ENCODE peak calls at places on chromosomes 4 and X, in eight cellular contexts. One of them, this sample, is unnamed.

GRCh38 chr4:4560136-4560535 is 18.3 kb upstream of the STX18 start:
- DNase-seq in HFFc6: no peak
- DNase-seq in PC-3: no peak
- DNase-seq in fibroblast of mammary gland: no peak
- DNase-seq in fibroblast of the aortic adventitia: no peak
- DNase-seq in GM13977: no peak
- DNase-seq in tibial artery: no peak
- DNase-seq in HCT116: no peak
- DNase-seq in this sample: no peak

GRCh38 chr4:184907216-184907615 is 81.4 kb upstream of the ACSL1 start:
- DNase-seq in GM13977: no peak
- DNase-seq in fibroblast of the aortic adventitia: peak
- DNase-seq in HFFc6: no peak
- DNase-seq in PC-3: no peak
- DNase-seq in fibroblast of mammary gland: no peak
- DNase-seq in HCT116: no peak
- DNase-seq in tibial artery: no peak
- DNase-seq in this sample: no peak

GRCh38 chr4:177356921-177357320 is 47.2 kb downstream of the NEIL3 start:
- DNase-seq in HCT116: no peak
- DNase-seq in fibroblast of mammary gland: peak
- DNase-seq in GM13977: no peak
- DNase-seq in tibial artery: no peak
- DNase-seq in fibroblast of the aortic adventitia: no peak
- DNase-seq in HFFc6: no peak
- DNase-seq in PC-3: peak
- DNase-seq in this sample: no peak

GRCh38 chrX:30282527-30282926 is 26.7 kb downstream of the NR0B1 start:
- DNase-seq in HFFc6: no peak
- DNase-seq in fibroblast of the aortic adventitia: no peak
- DNase-seq in GM13977: no peak
- DNase-seq in fibroblast of mammary gland: peak
- DNase-seq in tibial artery: no peak
- DNase-seq in PC-3: peak
- DNase-seq in HCT116: no peak
- DNase-seq in this sample: no peak

GRCh38 chrX:47198026-47198686 is 4.5 kb downstream of the UBA1 start:
- DNase-seq in fibroblast of mammary gland: no peak
- DNase-seq in tibial artery: no peak
- DNase-seq in GM13977: no peak
- DNase-seq in HCT116: no peak
- DNase-seq in fibroblast of the aortic adventitia: peak
- DNase-seq in HFFc6: no peak
- DNase-seq in PC-3: no peak
- DNase-seq in this sample: no peak

GRCh38 chrX:134572816-134573682 is 85.2 kb downstream of the PLAC1 start:
- DNase-seq in fibroblast of mammary gland: peak
- DNase-seq in GM13977: no peak
- DNase-seq in fibroblast of the aortic adventitia: no peak
- DNase-seq in HCT116: peak
- DNase-seq in PC-3: peak
- DNase-seq in tibial artery: no peak
- DNase-seq in HFFc6: peak
- DNase-seq in this sample: no peak

GRCh38 chr4:85783483-85783882 is 308.5 kb downstream of the ARHGAP24 start:
- DNase-seq in GM13977: no peak
- DNase-seq in fibroblast of the aortic adventitia: peak
- DNase-seq in HCT116: no peak
- DNase-seq in HFFc6: peak
- DNase-seq in tibial artery: no peak
- DNase-seq in PC-3: peak
- DNase-seq in fibroblast of mammary gland: peak
- DNase-seq in this sample: no peak

GRCh38 chr4:94305468-94306225 is 37.0 kb downstream of the HPGDS start:
- DNase-seq in GM13977: no peak
- DNase-seq in HFFc6: no peak
- DNase-seq in fibroblast of mammary gland: no peak
- DNase-seq in PC-3: no peak
- DNase-seq in HCT116: no peak
- DNase-seq in fibroblast of the aortic adventitia: no peak
- DNase-seq in tibial artery: no peak
- DNase-seq in this sample: no peak

GRCh38 chr4:86653237-86653865 is 59.2 kb downstream of the PTPN13 start:
- DNase-seq in fibroblast of mammary gland: no peak
- DNase-seq in tibial artery: no peak
- DNase-seq in fibroblast of the aortic adventitia: no peak
- DNase-seq in HFFc6: no peak
- DNase-seq in PC-3: peak
- DNase-seq in GM13977: no peak
- DNase-seq in HCT116: peak
- DNase-seq in this sample: peak

GRCh38 chr4:2281575-2282343 is 19.9 kb upstream of the MXD4 start:
- DNase-seq in tibial artery: no peak
- DNase-seq in HCT116: no peak
- DNase-seq in GM13977: peak
- DNase-seq in fibroblast of mammary gland: no peak
- DNase-seq in HFFc6: no peak
- DNase-seq in PC-3: no peak
- DNase-seq in fibroblast of the aortic adventitia: no peak
- DNase-seq in this sample: peak

GRCh38 chr4:145481164-145481941 is at the start of gene SMAD1:
- DNase-seq in HFFc6: peak
- DNase-seq in HCT116: peak
- DNase-seq in GM13977: peak
- DNase-seq in fibroblast of the aortic adventitia: peak
- DNase-seq in fibroblast of mammary gland: peak
- DNase-seq in PC-3: peak
- DNase-seq in tibial artery: peak
- DNase-seq in this sample: peak

GRCh38 chr4:21885770-21886169 is 62.8 kb downstream of the KCNIP4 start:
- DNase-seq in PC-3: no peak
- DNase-seq in fibroblast of mammary gland: peak
- DNase-seq in fibroblast of the aortic adventitia: peak
- DNase-seq in tibial artery: no peak
- DNase-seq in HFFc6: no peak
- DNase-seq in GM13977: no peak
- DNase-seq in HCT116: no peak
- DNase-seq in this sample: no peak

GRCh38 chrX:150547511-150548115 is 20.8 kb upstream of the MTM1 start:
- DNase-seq in HFFc6: peak
- DNase-seq in tibial artery: peak
- DNase-seq in fibroblast of mammary gland: peak
- DNase-seq in fibroblast of the aortic adventitia: peak
- DNase-seq in GM13977: peak
- DNase-seq in PC-3: no peak
- DNase-seq in HCT116: no peak
- DNase-seq in this sample: peak

GRCh38 chr4:5979981-5980380 is 38.2 kb downstream of the C4orf50 start:
- DNase-seq in HCT116: peak
- DNase-seq in GM13977: no peak
- DNase-seq in PC-3: peak
- DNase-seq in HFFc6: no peak
- DNase-seq in fibroblast of mammary gland: peak
- DNase-seq in fibroblast of the aortic adventitia: no peak
- DNase-seq in tibial artery: peak
- DNase-seq in this sample: peak

GRCh38 chr4:5887361-5888221 is 5.3 kb downstream of the CRMP1 start:
- DNase-seq in fibroblast of mammary gland: no peak
- DNase-seq in GM13977: no peak
- DNase-seq in fibroblast of the aortic adventitia: no peak
- DNase-seq in HFFc6: no peak
- DNase-seq in PC-3: no peak
- DNase-seq in HCT116: no peak
- DNase-seq in tibial artery: no peak
- DNase-seq in this sample: peak

GRCh38 chr4:54585321-54586000 is 72.3 kb upstream of the KIT start:
- DNase-seq in tibial artery: no peak
- DNase-seq in fibroblast of mammary gland: peak
- DNase-seq in PC-3: peak
- DNase-seq in HCT116: no peak
- DNase-seq in GM13977: no peak
- DNase-seq in fibroblast of the aortic adventitia: peak
- DNase-seq in HFFc6: peak
- DNase-seq in this sample: no peak

DNA sequence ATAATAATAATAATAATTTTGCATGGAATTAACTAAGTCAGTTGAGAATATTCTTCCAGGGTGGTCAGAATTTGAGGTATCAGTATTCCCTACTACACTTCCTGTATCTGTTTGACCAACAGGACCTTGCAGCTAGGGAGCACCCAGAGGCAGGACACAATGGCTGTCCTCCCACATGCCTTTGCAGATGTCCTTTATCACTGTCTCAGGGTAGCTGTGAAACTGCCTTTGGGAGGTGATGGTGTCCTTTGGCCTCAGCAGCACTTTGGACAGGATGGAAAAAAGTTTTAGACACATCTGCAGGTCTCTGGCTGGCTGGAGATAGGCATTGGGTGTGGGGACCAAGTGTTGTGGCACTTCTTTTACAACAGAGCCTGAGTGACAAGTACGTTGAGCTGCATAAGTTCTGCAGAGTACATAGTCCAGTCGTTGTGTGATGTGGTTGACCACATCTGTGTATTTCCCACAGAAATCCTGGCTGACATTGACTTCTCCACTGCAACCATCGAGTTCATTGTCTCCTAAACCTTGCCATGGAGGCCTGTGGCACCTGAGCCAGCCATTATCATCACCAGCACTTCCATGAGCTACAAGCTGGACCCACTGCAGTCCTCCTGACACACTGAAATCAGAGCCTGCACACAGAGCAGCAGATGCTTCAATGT is 19.1 kb upstream of the UBA6 start:
- DNase-seq in PC-3: no peak
- DNase-seq in fibroblast of the aortic adventitia: no peak
- DNase-seq in GM13977: no peak
- DNase-seq in tibial artery: no peak
- DNase-seq in fibroblast of mammary gland: no peak
- DNase-seq in HCT116: no peak
- DNase-seq in HFFc6: no peak
- DNase-seq in this sample: no peak
- TF ChIP-seq CTCF in PC-3: no peak
- TF ChIP-seq CTCF in fibroblast of the aortic adventitia: no peak
- TF ChIP-seq CTCF in GM13977: no peak
- TF ChIP-seq CTCF in tibial artery: no peak
- TF ChIP-seq CTCF in fibroblast of mammary gland: no peak
- TF ChIP-seq CTCF in HCT116: no peak
- TF ChIP-seq CTCF in HFFc6: no peak
- TF ChIP-seq CTCF in this sample: no peak

DNA sequence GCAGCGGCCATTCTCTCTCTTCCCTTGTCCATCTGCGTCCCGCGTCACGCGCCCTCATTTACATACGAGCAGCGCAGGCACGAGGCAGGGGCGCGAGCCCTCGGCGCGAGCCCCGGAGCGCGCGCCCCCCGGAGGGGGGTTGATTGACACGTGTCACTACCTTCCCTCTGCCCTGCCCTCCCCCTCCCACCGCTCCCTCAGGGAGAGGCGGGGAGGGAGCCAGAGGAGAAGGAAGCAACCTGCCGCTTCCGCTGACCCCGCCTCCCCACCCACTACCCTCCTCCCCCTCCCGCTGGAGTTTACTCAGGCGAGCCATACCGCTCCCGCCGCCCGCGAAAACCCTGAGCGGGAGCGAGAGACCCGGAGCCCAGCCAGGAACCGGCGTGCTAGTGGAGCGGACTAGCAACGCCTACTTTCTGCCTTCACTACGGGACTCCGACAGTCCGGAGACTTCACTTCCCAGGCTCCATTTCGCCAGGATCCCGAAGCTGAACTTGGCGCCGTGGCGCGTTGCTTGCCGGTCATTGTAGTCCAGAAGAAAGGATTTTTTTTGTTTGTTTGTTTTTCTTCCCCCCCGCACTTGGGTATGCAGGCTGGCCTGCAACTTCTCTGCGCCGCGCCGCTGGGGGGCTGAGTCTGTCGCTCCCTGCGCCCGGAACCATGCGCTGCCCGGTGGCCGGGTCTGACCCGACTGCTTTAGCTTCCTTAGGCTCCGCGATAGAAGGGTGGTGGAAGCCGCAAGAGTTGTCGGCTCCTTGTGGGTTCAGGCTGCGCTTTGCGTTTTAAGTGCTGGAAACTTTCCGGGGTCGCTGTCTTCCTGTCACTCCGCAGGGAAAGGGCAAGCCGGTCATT is at the start of gene LCORL:
- DNase-seq in tibial artery: peak
- DNase-seq in HFFc6: peak
- DNase-seq in fibroblast of the aortic adventitia: peak
- DNase-seq in fibroblast of mammary gland: peak
- DNase-seq in GM13977: peak
- DNase-seq in PC-3: peak
- DNase-seq in HCT116: peak
- DNase-seq in this sample: peak
- TF ChIP-seq CTCF in tibial artery: no peak
- TF ChIP-seq CTCF in HFFc6: peak
- TF ChIP-seq CTCF in fibroblast of the aortic adventitia: no peak
- TF ChIP-seq CTCF in fibroblast of mammary gland: no peak
- TF ChIP-seq CTCF in GM13977: peak
- TF ChIP-seq CTCF in PC-3: no peak
- TF ChIP-seq CTCF in HCT116: no peak
- TF ChIP-seq CTCF in this sample: no peak

DNA sequence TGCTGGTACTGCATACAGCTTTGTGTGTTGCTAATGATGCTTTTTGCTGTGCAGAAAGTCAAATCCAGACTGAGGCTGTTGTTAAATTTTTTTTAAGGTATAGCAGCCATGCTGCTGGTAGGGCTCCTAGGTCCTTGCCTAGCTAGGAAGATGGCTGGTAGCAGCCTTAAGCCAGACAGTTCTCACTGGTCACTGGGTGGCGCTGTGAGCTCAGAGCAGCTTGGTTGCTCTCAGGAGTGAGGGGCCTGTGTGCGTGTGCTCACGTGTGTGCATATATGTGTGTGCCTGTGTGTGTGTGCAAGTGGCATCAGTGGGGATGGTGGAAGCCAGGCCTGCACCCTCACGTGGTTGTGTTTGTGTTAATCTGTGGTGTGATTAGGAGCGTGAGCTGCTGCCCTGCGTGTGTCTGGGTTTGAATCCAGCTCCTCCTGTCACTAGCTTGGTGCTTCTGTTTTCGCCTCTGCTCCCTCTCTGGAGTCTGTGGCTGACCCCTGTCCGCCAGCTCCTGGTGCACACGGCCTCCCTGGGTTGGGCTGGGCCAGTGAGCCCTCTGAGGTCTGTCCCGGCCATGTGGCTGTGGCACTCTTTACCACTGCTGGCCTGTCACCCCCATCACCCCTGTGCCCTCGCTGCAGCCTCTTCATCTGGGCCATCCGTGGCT is 46.1 kb downstream of the SORCS2 start:
- DNase-seq in tibial artery: no peak
- DNase-seq in GM13977: no peak
- DNase-seq in fibroblast of the aortic adventitia: no peak
- DNase-seq in PC-3: no peak
- DNase-seq in HFFc6: no peak
- DNase-seq in HCT116: no peak
- DNase-seq in fibroblast of mammary gland: peak
- DNase-seq in this sample: peak
- TF ChIP-seq CTCF in tibial artery: no peak
- TF ChIP-seq CTCF in GM13977: no peak
- TF ChIP-seq CTCF in fibroblast of the aortic adventitia: peak
- TF ChIP-seq CTCF in PC-3: peak
- TF ChIP-seq CTCF in HFFc6: peak
- TF ChIP-seq CTCF in HCT116: peak
- TF ChIP-seq CTCF in fibroblast of mammary gland: peak
- TF ChIP-seq CTCF in this sample: peak

GRCh38 chr4:77471821-77472495 is 133.7 kb upstream of the CXCL13 start:
- DNase-seq in tibial artery: no peak
- DNase-seq in fibroblast of mammary gland: no peak
- DNase-seq in HCT116: no peak
- DNase-seq in HFFc6: no peak
- DNase-seq in PC-3: no peak
- DNase-seq in fibroblast of the aortic adventitia: no peak
- DNase-seq in GM13977: no peak
- DNase-seq in this sample: no peak

GRCh38 chr4:77473509-77473908 is 132.1 kb upstream of the CXCL13 start:
- DNase-seq in GM13977: peak
- DNase-seq in HFFc6: peak
- DNase-seq in tibial artery: no peak
- DNase-seq in fibroblast of mammary gland: peak
- DNase-seq in PC-3: peak
- DNase-seq in HCT116: peak
- DNase-seq in fibroblast of the aortic adventitia: peak
- DNase-seq in this sample: no peak
- TF ChIP-seq CTCF in GM13977: peak
- TF ChIP-seq CTCF in HFFc6: peak
- TF ChIP-seq CTCF in tibial artery: no peak
- TF ChIP-seq CTCF in fibroblast of mammary gland: peak
- TF ChIP-seq CTCF in PC-3: peak
- TF ChIP-seq CTCF in HCT116: peak
- TF ChIP-seq CTCF in fibroblast of the aortic adventitia: peak
- TF ChIP-seq CTCF in this sample: peak